ENCODE peak calls at places on chromosomes 6 and 20, in nine cellular contexts. J is fibroblast of lung, Q is hepatocyte, V is H9, D is HepG2, I is PC-3, M is keratinocyte, R is GM23248, L is K562. G is an unnamed sample. For H3K4me1, the result is how much of the 10 kb centered on the place peaks cover.

GRCh38 chr6:92723390-92723931 is 695.9 kb downstream of the EPHA7 start:
- DNase-seq in J (no peak), Q (no peak), V (no peak), D (no peak), I (no peak), M (no peak), R (no peak), L (no peak), G (no peak)

GRCh38 chr6:9346923-9347322 is 911.6 kb upstream of the SLC35B3 start:
- DNase-seq in J (no peak), Q (no peak), V (peak), D (no peak), I (no peak), M (no peak), R (no peak), L (no peak), G (no peak)

GRCh38 chr20:44651507-44652373 is at the start of gene ADA:
- DNase-seq in J (peak), Q (peak), V (peak), D (peak), I (peak), M (no peak), R (peak), L (peak), G (peak)

GRCh38 chr20:13492001-13492480 is 146.7 kb downstream of the TASP1 start:
- DNase-seq in J (peak), Q (peak), V (peak), D (no peak), I (peak), M (peak), R (peak), L (no peak), G (no peak)

GRCh38 chr6:85287158-85287557 is 162.7 kb upstream of the NT5E start:
- DNase-seq in J (no peak), Q (no peak), V (no peak), D (no peak), I (no peak), M (no peak), R (no peak), L (no peak), G (no peak)

GRCh38 chr6:47687432-47687831 is 10.9 kb upstream of the ADGRF4 start:
- DNase-seq in J (no peak), Q (no peak), V (no peak), D (no peak), I (no peak), M (no peak), R (no peak), L (no peak), G (no peak)

GRCh38 chr6:129730477-129731165 is 20.6 kb upstream of the ARHGAP18 start:
- DNase-seq in J (no peak), Q (peak), V (no peak), D (peak), I (peak), M (no peak), R (peak), L (no peak), G (peak)

GRCh38 chr6:16809753-16810358 is 48.6 kb upstream of the ATXN1 start:
- DNase-seq in J (no peak), Q (no peak), V (no peak), D (no peak), I (no peak), M (no peak), R (no peak), L (no peak), G (no peak)

GRCh38 chr6:121691126-121691540 is 255.7 kb downstream of the GJA1 start:
- DNase-seq in J (peak), Q (no peak), V (no peak), D (no peak), I (no peak), M (no peak), R (peak), L (no peak), G (no peak)

GRCh38 chr6:103798166-103798565 is 1061.6 kb downstream of the HACE1 start:
- DNase-seq in J (no peak), Q (no peak), V (no peak), D (no peak), I (no peak), M (no peak), R (no peak), L (no peak), G (no peak)

GRCh38 chr20:20551409-20551808 is 161.0 kb downstream of the RALGAPA2 start:
- DNase-seq in J (no peak), Q (no peak), V (no peak), D (no peak), I (peak), M (no peak), R (no peak), L (no peak), G (no peak)

GRCh38 chr6:133889557-133890301 is 816 bp downstream of the TCF21 start:
- DNase-seq in J (peak), Q (peak), V (peak), D (no peak), I (no peak), M (no peak), R (peak), L (no peak), G (no peak)

GRCh38 chr6:133241088-133241900 is at the start of gene EYA4:
- DNase-seq in J (peak), Q (peak), V (peak), D (no peak), I (peak), M (no peak), R (peak), L (no peak), G (no peak)

GRCh38 chr6:167311286-167311685 is 13.6 kb upstream of the TTLL2 start:
- DNase-seq in J (no peak), Q (peak), V (no peak), D (no peak), I (no peak), M (no peak), R (no peak), L (no peak), G (no peak)

GRCh38 chr6:127457444-127458064 is 1.6 kb downstream of the KIAA0408 start:
- DNase-seq in J (peak), Q (no peak), V (no peak), D (no peak), I (peak), M (no peak), R (peak), L (no peak), G (no peak)

GRCh38 chr6:11473008-11473740 is 64.4 kb upstream of the TMEM170B start:
- DNase-seq in J (no peak), Q (no peak), V (no peak), D (no peak), I (no peak), M (no peak), R (peak), L (no peak), G (no peak)

GRCh38 chr6:37285861-37286311 is 27.9 kb upstream of the TMEM217 start:
- DNase-seq in J (no peak), Q (no peak), V (no peak), D (no peak), I (no peak), M (no peak), R (no peak), L (no peak), G (no peak)

GRCh38 chr20:362271-363254 is 15.7 kb downstream of the NRSN2 start:
- DNase-seq in J (peak), Q (peak), V (peak), D (peak), I (peak), M (peak), R (peak), L (no peak), G (peak)

GRCh38 chr6:29656798-29657197 is at the start of gene MOG:
- DNase-seq in J (no peak), Q (no peak), V (no peak), D (no peak), I (no peak), M (no peak), R (no peak), L (peak), G (no peak)

GRCh38 chr20:14838663-14839650 is 501.5 kb upstream of the FLRT3 start:
- DNase-seq in J (peak), Q (peak), V (no peak), D (no peak), I (peak), M (no peak), R (peak), L (no peak), G (no peak)

GRCh38 chr6:84768442-84769174 is 4.2 kb upstream of the TBX18 start:
- DNase-seq in J (no peak), Q (no peak), V (peak), D (no peak), I (no peak), M (no peak), R (peak), L (no peak), G (no peak)

GRCh38 chr6:48236375-48236774 is 125.4 kb upstream of the PTCHD4 start:
- DNase-seq in J (no peak), Q (no peak), V (no peak), D (no peak), I (no peak), M (no peak), R (no peak), L (no peak), G (no peak)

GRCh38 chr6:165119231-165120020 is 190.0 kb downstream of the C6orf118 start:
- DNase-seq in J (peak), Q (no peak), V (no peak), D (no peak), I (peak), M (no peak), R (peak), L (no peak), G (no peak)

GRCh38 chr20:24913076-24913628 is 35.9 kb upstream of the CST7 start:
- DNase-seq in J (no peak), Q (no peak), V (no peak), D (no peak), I (no peak), M (no peak), R (no peak), L (no peak), G (no peak)

GRCh38 chr20:44433751-44434538 is 41.7 kb upstream of the TTPAL start:
- DNase-seq in J (peak), Q (peak), V (no peak), D (peak), I (no peak), M (no peak), R (no peak), L (no peak), G (no peak)

GRCh38 chr6:159490298-159490937 is 202.6 kb downstream of the SOD2 start:
- DNase-seq in J (no peak), Q (no peak), V (no peak), D (no peak), I (no peak), M (no peak), R (peak), L (no peak), G (no peak)

GRCh38 chr6:30670760-30671527 is 1.9 kb downstream of the DHX16 start:
- DNase-seq in J (no peak), Q (no peak), V (no peak), D (peak), I (no peak), M (no peak), R (peak), L (no peak), G (no peak)

GRCh38 chr20:21175433-21175832 is 49.6 kb downstream of the KIZ start:
- DNase-seq in J (no peak), Q (no peak), V (no peak), D (peak), I (no peak), M (no peak), R (no peak), L (no peak), G (peak)

GRCh38 chr6:18371010-18371409 is 16.1 kb upstream of the RNF144B start:
- DNase-seq in J (no peak), Q (no peak), V (no peak), D (no peak), I (no peak), M (no peak), R (no peak), L (no peak), G (no peak)

GRCh38 chr6:52983159-52983848 is 11.8 kb downstream of the GSTA4 start:
- DNase-seq in J (no peak), Q (no peak), V (no peak), D (no peak), I (no peak), M (no peak), R (no peak), L (no peak), G (no peak)

GRCh38 chr20:57560554-57561355 is at the start of gene PCK1:
- DNase-seq in J (no peak), Q (peak), V (no peak), D (peak), I (peak), M (no peak), R (peak), L (peak), G (no peak)

GRCh38 chr20:2865630-2866029 is 7.7 kb upstream of the PTPRA start:
- DNase-seq in J (no peak), Q (no peak), V (no peak), D (no peak), I (no peak), M (no peak), R (no peak), L (peak), G (no peak)

GRCh38 chr20:46831633-46832011 is 63.0 kb upstream of the EYA2 start:
- DNase-seq in J (no peak), Q (no peak), V (no peak), D (no peak), I (no peak), M (no peak), R (peak), L (no peak), G (no peak)

GRCh38 chr6:31780507-31781243 is 3.5 kb upstream of the VWA7 start:
- DNase-seq in J (no peak), Q (no peak), V (no peak), D (no peak), I (no peak), M (no peak), R (no peak), L (no peak), G (no peak)

GRCh38 chr6:36308514-36308913 is 28.2 kb downstream of the BNIP5 start:
- DNase-seq in J (no peak), Q (no peak), V (no peak), D (no peak), I (no peak), M (no peak), R (no peak), L (no peak), G (no peak)

GRCh38 chr20:24487648-24488047 is 18.2 kb downstream of the SYNDIG1 start:
- DNase-seq in J (no peak), Q (no peak), V (peak), D (no peak), I (no peak), M (no peak), R (no peak), L (no peak), G (no peak)

GRCh38 chr20:17571153-17571527 is 1.3 kb downstream of the DSTN start:
- DNase-seq in J (peak), Q (no peak), V (no peak), D (no peak), I (no peak), M (no peak), R (peak), L (no peak), G (no peak)

GRCh38 chr6:176766-177165 is 115.5 kb upstream of the DUSP22 start:
- DNase-seq in J (no peak), Q (no peak), V (no peak), D (no peak), I (no peak), M (no peak), R (no peak), L (no peak), G (no peak)

GRCh38 chr20:21520702-21521595 is 7.1 kb upstream of the NKX2-2 start:
- DNase-seq in J (peak), Q (no peak), V (peak), D (no peak), I (no peak), M (no peak), R (peak), L (no peak), G (no peak)

GRCh38 chr6:40379811-40380210 is 207.4 kb downstream of the LRFN2 start:
- DNase-seq in J (no peak), Q (no peak), V (no peak), D (no peak), I (no peak), M (no peak), R (no peak), L (no peak), G (no peak)

GRCh38 chr6:77036400-77036799 is 426.9 kb downstream of the HTR1B start:
- DNase-seq in J (no peak), Q (no peak), V (no peak), D (no peak), I (no peak), M (no peak), R (no peak), L (no peak), G (no peak)

GRCh38 chr6:77037439-77037838 is 425.9 kb downstream of the HTR1B start:
- DNase-seq in J (no peak), Q (no peak), V (no peak), D (no peak), I (no peak), M (no peak), R (no peak), L (no peak), G (no peak)

GRCh38 chr6:77030929-77031674 is 432.2 kb downstream of the HTR1B start:
- DNase-seq in J (peak), Q (no peak), V (no peak), D (no peak), I (no peak), M (no peak), R (no peak), L (no peak), G (no peak)

GRCh38 chr6:77038801-77039200 is 424.5 kb downstream of the HTR1B start:
- DNase-seq in J (peak), Q (no peak), V (no peak), D (no peak), I (peak), M (no peak), R (peak), L (no peak), G (no peak)

DNA sequence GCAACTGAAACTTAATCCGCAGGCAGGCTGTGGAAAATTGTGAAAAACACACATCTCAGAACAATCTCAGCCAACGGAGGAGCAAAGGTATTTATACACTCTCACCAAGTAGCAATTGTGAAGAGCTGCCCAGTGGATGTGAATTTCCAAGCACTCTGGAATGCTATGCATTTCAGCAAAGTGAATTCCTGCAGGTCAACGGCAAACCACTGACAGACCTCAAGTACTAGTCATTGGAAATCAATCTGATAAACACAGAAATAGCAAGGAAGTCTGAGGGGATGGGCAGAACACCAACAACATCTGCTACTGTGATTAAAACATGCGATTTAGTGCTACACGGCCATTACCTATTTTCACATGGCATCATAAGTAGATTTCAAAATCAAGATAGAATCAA is 429.1 kb downstream of the HTR1B start:
- DNase-seq in J (peak), Q (no peak), V (peak), D (no peak), I (no peak), M (peak), R (peak), L (no peak), G (no peak)
- H2AFZ ChIP-seq in J (no peak), Q (no peak), V (no peak), D (no peak), I (no peak), M (peak), R (no peak), L (no peak), G (no peak)

GRCh38 chr6:111676383-111676782 is 70.7 kb upstream of the TRAF3IP2 start:
- DNase-seq in J (no peak), Q (peak), V (no peak), D (peak), I (no peak), M (no peak), R (no peak), L (no peak), G (no peak)
- H3K4me1 ChIP-seq in J (under half), Q (under half), V (under half), D (half or more), I (under half), M (under half), R (under half), L (under half), G (under half)

GRCh38 chr6:44202972-44203750 is 13.6 kb upstream of the MYMX start:
- DNase-seq in J (no peak), Q (no peak), V (no peak), D (no peak), I (peak), M (no peak), R (no peak), L (no peak), G (no peak)
- H2AFZ ChIP-seq in J (no peak), Q (no peak), V (no peak), D (peak), I (peak), M (no peak), R (no peak), L (peak), G (no peak)

GRCh38 chr6:81326856-81327561 is 425.5 kb downstream of the TENT5A start:
- DNase-seq in J (peak), Q (no peak), V (no peak), D (no peak), I (no peak), M (no peak), R (peak), L (no peak), G (peak)

GRCh38 chr6:81328700-81329099 is 423.8 kb downstream of the TENT5A start:
- DNase-seq in J (no peak), Q (no peak), V (no peak), D (no peak), I (no peak), M (no peak), R (no peak), L (no peak), G (no peak)

DNA sequence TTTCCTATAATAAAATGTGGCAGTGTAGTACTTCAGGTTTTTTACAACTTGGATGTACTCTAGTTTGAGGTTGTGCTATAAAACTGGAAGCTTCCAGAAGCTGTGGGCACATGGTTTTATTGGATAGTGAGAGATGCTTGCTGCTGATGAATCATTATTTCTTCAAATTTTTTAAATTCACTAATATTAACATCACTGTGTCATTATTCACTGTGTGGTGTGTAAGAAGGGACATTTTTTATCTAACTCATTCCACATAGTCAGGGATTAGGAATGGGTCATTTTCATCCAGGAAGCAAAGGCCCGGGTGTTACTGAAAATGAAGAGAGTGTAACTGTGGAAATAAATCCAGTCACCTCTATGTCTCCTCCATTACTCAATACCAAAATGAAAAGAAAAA is 421.0 kb downstream of the TENT5A start:
- DNase-seq in J (peak), Q (no peak), V (no peak), D (no peak), I (peak), M (no peak), R (peak), L (no peak), G (no peak)
- H3K4me1 ChIP-seq in J (under half), Q (under half), V (under half), D (under half), I (under half), M (under half), R (under half), L (under half), G (under half)

GRCh38 chr6:72963946-72964345 is 261.4 kb downstream of the KHDC1L start:
- DNase-seq in J (peak), Q (no peak), V (no peak), D (no peak), I (peak), M (no peak), R (peak), L (no peak), G (no peak)

GRCh38 chr6:72955666-72956065 is 269.6 kb downstream of the KHDC1L start:
- DNase-seq in J (no peak), Q (no peak), V (no peak), D (no peak), I (no peak), M (no peak), R (no peak), L (no peak), G (no peak)

GRCh38 chr6:72956272-72956671 is 269.0 kb downstream of the KHDC1L start:
- DNase-seq in J (no peak), Q (no peak), V (no peak), D (no peak), I (no peak), M (no peak), R (no peak), L (no peak), G (no peak)

GRCh38 chr6:72954736-72955135 is 270.6 kb downstream of the KHDC1L start:
- DNase-seq in J (peak), Q (peak), V (no peak), D (no peak), I (no peak), M (no peak), R (no peak), L (no peak), G (no peak)

GRCh38 chr6:72959821-72960220 is 265.5 kb downstream of the KHDC1L start:
- DNase-seq in J (peak), Q (no peak), V (no peak), D (no peak), I (no peak), M (no peak), R (no peak), L (no peak), G (no peak)
- H2AFZ ChIP-seq in J (peak), Q (no peak), V (no peak), D (no peak), I (no peak), M (no peak), R (no peak), L (no peak), G (no peak)

GRCh38 chr6:42229720-42230119 is 12.1 kb upstream of the MRPS10 start:
- DNase-seq in J (no peak), Q (no peak), V (no peak), D (no peak), I (no peak), M (no peak), R (no peak), L (no peak), G (no peak)

GRCh38 chr6:42228305-42228704 is 10.6 kb upstream of the MRPS10 start:
- DNase-seq in J (no peak), Q (no peak), V (no peak), D (no peak), I (no peak), M (no peak), R (no peak), L (no peak), G (no peak)

GRCh38 chr6:42232035-42232434 is 14.4 kb upstream of the MRPS10 start:
- DNase-seq in J (no peak), Q (no peak), V (no peak), D (no peak), I (no peak), M (no peak), R (no peak), L (no peak), G (no peak)

GRCh38 chr6:42227173-42227850 is 9.7 kb upstream of the MRPS10 start:
- DNase-seq in J (no peak), Q (no peak), V (no peak), D (no peak), I (peak), M (no peak), R (no peak), L (no peak), G (no peak)

GRCh38 chr6:42230320-42231034 is 12.8 kb upstream of the MRPS10 start:
- DNase-seq in J (no peak), Q (no peak), V (no peak), D (no peak), I (peak), M (no peak), R (peak), L (no peak), G (no peak)
- H3K4me1 ChIP-seq in J (under half), Q (under half), V (under half), D (under half), I (under half), M (under half), R (under half), L (under half), G (under half)